ENCODE peak calls at places on chromosomes 3 and 15, in four cellular contexts. A is substantia nigra; B is CD4-positive, alpha-beta T cell; V is effector memory CD4-positive, alpha-beta T cell. L is an unnamed sample.

GRCh38 chr3:65194044-65194714 is 506.4 kb upstream of the ADAMTS9 start:
- DNase-seq in A (no peak), B (no peak), V (no peak), L (no peak)

GRCh38 chr3:4741404-4742307 is 237.6 kb upstream of the BHLHE40 start:
- DNase-seq in A (no peak), B (no peak), V (no peak), L (no peak)

GRCh38 chr3:143552851-143553250 is 295.4 kb downstream of the SLC9A9 start:
- DNase-seq in A (no peak), B (no peak), V (no peak), L (no peak)

GRCh38 chr3:50347187-50347813 is 1.8 kb upstream of the ZMYND10 start:
- DNase-seq in A (peak), B (peak), V (peak), L (peak)

GRCh38 chr15:99976811-99977271 is 243.6 kb upstream of the LYSMD4 start:
- DNase-seq in A (no peak), B (no peak), V (no peak), L (no peak)

GRCh38 chr15:25690673-25691543 is 172.2 kb downstream of the ATP10A start:
- DNase-seq in A (no peak), B (no peak), V (no peak), L (no peak)

GRCh38 chr15:53586815-53587214 is 172.6 kb downstream of the WDR72 start:
- DNase-seq in A (no peak), B (no peak), V (no peak), L (no peak)

GRCh38 chr15:65406402-65407000 is 16.2 kb downstream of the IGDCC4 start:
- DNase-seq in A (no peak), B (no peak), V (no peak), L (no peak)

GRCh38 chr3:143158549-143158988 is 39.0 kb downstream of the CHST2 start:
- DNase-seq in A (no peak), B (no peak), V (no peak), L (no peak)

GRCh38 chr15:44296625-44297524 is 8.4 kb downstream of the GOLM2 start:
- DNase-seq in A (no peak), B (no peak), V (no peak), L (no peak)

GRCh38 chr15:49380912-49381311 is 42.1 kb upstream of the FGF7 start:
- DNase-seq in A (no peak), B (no peak), V (no peak), L (no peak)

GRCh38 chr3:165382672-165383071 is 186.5 kb upstream of the SLITRK3 start:
- DNase-seq in A (no peak), B (no peak), V (no peak), L (no peak)

GRCh38 chr15:74201656-74202420 is 749 bp downstream of the STRA6 start:
- DNase-seq in A (no peak), B (no peak), V (no peak), L (no peak)

GRCh38 chr3:6571448-6571847 is 289.5 kb upstream of the GRM7 start:
- DNase-seq in A (no peak), B (no peak), V (no peak), L (no peak)

GRCh38 chr3:78670087-78670486 is 1097.7 kb downstream of the ROBO1 start:
- DNase-seq in A (no peak), B (no peak), V (no peak), L (no peak)

GRCh38 chr15:56244811-56245576 is 1.3 kb upstream of the RFX7 start:
- DNase-seq in A (peak), B (peak), V (no peak), L (peak)

GRCh38 chr3:46985588-46985987 is 6.1 kb downstream of the NBEAL2 start:
- DNase-seq in A (no peak), B (no peak), V (no peak), L (peak)

GRCh38 chr3:11212301-11212613 is 58.0 kb downstream of the HRH1 start:
- DNase-seq in A (no peak), B (no peak), V (no peak), L (no peak)

GRCh38 chr3:18645603-18646002 is 220.5 kb upstream of the SATB1 start:
- DNase-seq in A (no peak), B (no peak), V (no peak), L (no peak)

GRCh38 chr3:171699611-171700010 is 110.7 kb downstream of the PLD1 start:
- DNase-seq in A (no peak), B (no peak), V (no peak), L (no peak)

GRCh38 chr15:48667701-48668100 is 22.2 kb upstream of the FBN1 start:
- DNase-seq in A (no peak), B (no peak), V (no peak), L (no peak)

DNA sequence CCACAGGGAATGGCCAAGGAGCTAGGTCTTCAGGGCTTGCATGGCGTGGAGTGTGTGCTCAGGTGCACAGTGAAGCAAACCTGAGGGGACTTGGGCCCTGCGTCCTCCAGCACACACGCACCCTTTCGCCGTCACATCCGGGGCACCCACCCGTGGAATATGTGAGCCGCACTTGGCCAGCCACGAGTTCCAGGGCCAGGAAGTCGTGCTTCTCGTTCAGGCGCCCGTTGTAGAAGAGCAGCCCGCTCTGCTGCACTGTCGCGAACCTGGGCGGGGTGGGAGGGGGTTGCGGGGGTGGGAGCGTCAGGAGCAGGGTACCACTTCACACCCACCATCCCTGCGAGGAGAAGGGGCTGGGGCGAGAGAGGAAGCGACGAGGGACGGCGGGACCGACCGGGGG is 7.1 kb downstream of the CELSR3 start:
- DNase-seq in A (no peak), B (peak), V (peak), L (peak)
- H3K27ac ChIP-seq in A (no peak), B (no peak), V (peak), L (peak)

DNA sequence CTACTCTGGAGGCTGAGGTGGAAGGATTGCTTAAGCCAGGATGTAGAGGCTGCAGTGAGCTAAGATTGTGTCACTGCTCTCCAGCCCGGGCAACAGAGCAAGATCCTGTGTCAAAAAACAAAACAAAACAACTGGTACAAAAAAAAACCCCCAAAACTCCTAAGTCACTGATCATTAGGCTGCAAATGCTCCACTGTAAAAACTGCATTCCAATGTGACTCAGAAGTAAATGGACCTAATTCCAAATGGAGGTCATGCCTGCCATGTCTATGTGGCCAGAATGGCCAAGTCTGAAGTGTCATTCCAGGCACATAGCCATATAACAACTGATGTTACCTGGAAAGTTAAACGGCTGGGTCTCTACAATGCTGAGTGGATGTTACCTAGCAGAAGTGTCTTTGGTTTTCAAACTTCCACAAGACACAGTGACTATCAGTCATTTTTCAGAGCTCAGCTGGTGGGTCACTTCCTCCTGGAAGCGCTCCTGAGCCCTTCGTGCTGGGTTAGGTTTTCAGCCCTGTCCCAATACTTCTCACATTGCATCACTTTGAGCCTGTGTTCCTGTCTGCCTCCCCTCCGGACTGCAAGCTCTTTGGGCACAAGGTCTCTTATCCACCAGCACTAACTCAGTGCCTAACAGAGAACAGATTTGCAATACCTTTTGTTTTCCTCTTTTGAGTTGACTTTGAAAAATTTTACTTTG is 10.6 kb downstream of the FSTL1 start:
- DNase-seq in A (no peak), B (no peak), V (no peak), L (no peak)
- H3K27ac ChIP-seq in A (no peak), B (no peak), V (no peak), L (no peak)

DNA sequence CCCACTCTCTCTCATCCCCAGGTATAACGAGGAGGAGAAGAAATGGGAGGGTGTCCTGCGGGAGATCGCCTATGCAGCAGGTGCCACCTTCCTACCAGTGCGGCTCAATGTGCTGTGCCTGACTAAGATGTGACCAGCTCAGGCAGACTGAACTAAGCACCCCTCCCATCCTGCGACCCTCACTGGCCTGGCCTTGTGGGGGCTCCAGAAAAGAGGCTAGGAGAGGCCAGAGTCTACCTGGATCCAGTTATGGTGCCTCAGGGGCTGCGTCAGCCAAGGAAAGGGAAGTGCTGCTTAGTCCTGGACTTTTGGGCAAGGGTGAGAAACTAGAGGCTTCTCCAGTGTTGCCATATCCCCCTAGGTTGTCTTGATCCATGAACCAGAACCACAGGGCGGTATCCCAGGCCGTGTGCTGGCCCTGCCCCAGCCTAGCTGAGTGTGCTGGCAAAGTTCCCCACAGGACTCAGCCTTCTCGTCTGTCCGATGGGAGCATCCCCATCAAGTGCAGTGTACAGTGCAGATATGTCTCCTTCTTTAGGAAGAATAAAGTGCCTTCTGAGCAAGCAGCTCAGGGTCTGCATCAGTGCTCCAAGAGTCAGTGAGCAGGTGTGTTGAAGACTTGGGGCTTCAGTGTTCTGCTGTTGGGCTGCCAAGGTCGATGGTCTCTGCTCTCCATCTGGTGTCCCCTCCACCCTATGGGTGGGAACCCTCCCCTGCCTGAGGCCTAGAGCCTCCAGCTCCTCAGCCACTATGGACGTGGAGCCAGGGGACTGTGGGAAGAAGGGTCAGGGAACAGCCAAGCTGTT is 6.7 kb downstream of the KLHL40 start:
- DNase-seq in A (no peak), B (no peak), V (no peak), L (peak)
- H3K27ac ChIP-seq in A (peak), B (no peak), V (no peak), L (no peak)

GRCh38 chr3:105906345-105906744 is 37.5 kb upstream of the CBLB start:
- DNase-seq in A (no peak), B (no peak), V (no peak), L (no peak)
- H3K27ac ChIP-seq in A (no peak), B (no peak), V (no peak), L (peak)

GRCh38 chr3:123951522-123952447 is 9.2 kb downstream of the CCDC14 start:
- DNase-seq in A (no peak), B (no peak), V (no peak), L (no peak)

GRCh38 chr3:123952844-123953520 is 8.0 kb downstream of the CCDC14 start:
- DNase-seq in A (no peak), B (no peak), V (no peak), L (no peak)

GRCh38 chr3:123948449-123948848 is 12.6 kb downstream of the CCDC14 start:
- DNase-seq in A (no peak), B (no peak), V (no peak), L (no peak)

GRCh38 chr3:123949606-123950005 is 11.4 kb downstream of the CCDC14 start:
- DNase-seq in A (no peak), B (no peak), V (no peak), L (no peak)

DNA sequence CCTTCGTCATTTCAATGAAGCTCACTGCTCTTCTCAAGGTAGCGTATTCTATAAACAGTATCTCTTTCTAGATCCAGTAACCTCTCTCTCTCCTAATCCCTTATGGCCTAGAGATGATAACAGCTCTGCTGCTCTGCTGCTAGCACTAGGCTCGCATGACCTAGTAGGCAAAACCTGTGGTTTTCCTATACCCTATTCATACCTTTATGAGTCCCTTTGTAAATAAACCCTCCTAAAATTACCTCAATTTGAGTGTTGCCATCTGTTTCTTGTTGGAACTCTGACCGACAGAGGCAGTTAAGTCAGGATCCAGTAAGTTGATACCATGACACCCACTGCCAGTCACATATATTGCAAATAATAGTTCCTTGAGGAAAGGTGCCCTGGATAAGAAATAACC is 7.3 kb downstream of the CCDC14 start:
- DNase-seq in A (no peak), B (no peak), V (no peak), L (no peak)
- H3K27ac ChIP-seq in A (no peak), B (no peak), V (no peak), L (no peak)

GRCh38 chr3:51686056-51686455 is 15.0 kb downstream of the TEX264 start:
- DNase-seq in A (no peak), B (no peak), V (no peak), L (no peak)
- H3K27ac ChIP-seq in A (peak), B (peak), V (peak), L (peak)

GRCh38 chr3:115819785-115820384 is 196.6 kb downstream of the GAP43 start:
- DNase-seq in A (no peak), B (peak), V (no peak), L (no peak)
- H3K27ac ChIP-seq in A (no peak), B (no peak), V (no peak), L (no peak)

GRCh38 chr3:42369832-42370231 is 40.6 kb downstream of the LYZL4 start:
- DNase-seq in A (no peak), B (no peak), V (no peak), L (no peak)

GRCh38 chr3:42376397-42376798 is 34.0 kb downstream of the LYZL4 start:
- DNase-seq in A (no peak), B (peak), V (no peak), L (no peak)

GRCh38 chr3:42371776-42372175 is 38.6 kb downstream of the LYZL4 start:
- DNase-seq in A (no peak), B (no peak), V (no peak), L (no peak)

GRCh38 chr3:42377681-42378080 is 32.7 kb downstream of the LYZL4 start:
- DNase-seq in A (no peak), B (no peak), V (no peak), L (no peak)

DNA sequence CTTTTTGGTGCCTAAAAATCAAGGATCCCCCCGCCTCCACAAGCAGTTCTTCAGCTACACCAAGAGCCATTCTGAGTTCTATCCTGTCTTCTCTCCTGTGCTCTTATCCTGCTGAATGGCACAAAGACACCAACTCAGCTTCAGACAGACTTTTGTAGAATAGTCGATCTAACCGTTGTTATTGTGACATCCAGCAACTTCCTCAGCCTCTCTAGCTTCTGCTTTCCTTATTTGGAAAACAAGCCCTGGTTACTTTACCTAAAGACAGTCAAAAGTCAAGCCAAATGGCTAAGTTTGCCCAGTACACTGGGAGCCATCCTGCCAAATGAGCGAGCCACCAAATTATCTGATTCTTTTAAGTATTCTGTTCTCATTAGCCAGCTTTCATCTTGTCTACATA is 35.3 kb downstream of the LYZL4 start:
- DNase-seq in A (no peak), B (no peak), V (no peak), L (no peak)
- H3K27ac ChIP-seq in A (no peak), B (no peak), V (no peak), L (no peak)

GRCh38 chr3:195113074-195113473 is 157.9 kb downstream of the XXYLT1 start:
- DNase-seq in A (no peak), B (no peak), V (no peak), L (peak)

GRCh38 chr3:195110647-195111321 is 160.2 kb downstream of the XXYLT1 start:
- DNase-seq in A (no peak), B (no peak), V (no peak), L (peak)

GRCh38 chr3:195112361-195112791 is 158.6 kb downstream of the XXYLT1 start:
- DNase-seq in A (no peak), B (no peak), V (no peak), L (no peak)

GRCh38 chr3:195109098-195109657 is 161.8 kb downstream of the XXYLT1 start:
- DNase-seq in A (no peak), B (no peak), V (no peak), L (peak)

GRCh38 chr3:195111322-195111710 is 159.6 kb downstream of the XXYLT1 start:
- DNase-seq in A (no peak), B (no peak), V (no peak), L (peak)
- H3K27ac ChIP-seq in A (no peak), B (no peak), V (no peak), L (no peak)

L was measured in spleen.